ENCODE peak calls at places on chromosomes 12 and 14, in six cellular contexts. U is activated CD4-positive, alpha-beta memory T cell treated with anti-CD3 and anti-CD28 coated beads for 36 hours; J is kidney epithelial cell; G is GM04503; Q is Panc1; I is lower leg skin. M is an unnamed sample.

GRCh38 chr14:55152052-55152753 is 23.2 kb downstream of the LGALS3 start:
- DNase-seq in U (no peak), J (no peak), G (no peak), Q (no peak), I (no peak), M (no peak)

GRCh38 chr14:96052541-96053105 is 13.5 kb downstream of the C14orf132 start:
- DNase-seq in U (no peak), J (no peak), G (no peak), Q (no peak), I (peak; percentile 72), M (no peak)

GRCh38 chr12:57724003-57724935 is 14.3 kb downstream of the AGAP2 start:
- DNase-seq in U (no peak), J (no peak), G (no peak), Q (no peak), I (peak; percentile 79), M (no peak)

GRCh38 chr12:118312578-118312977 is 60.1 kb downstream of the TAOK3 start:
- DNase-seq in U (no peak), J (no peak), G (no peak), Q (no peak), I (no peak), M (no peak)

GRCh38 chr14:60646202-60646886 is 2.9 kb downstream of the SIX1 start:
- DNase-seq in U (no peak), J (no peak), G (no peak), Q (no peak), I (no peak), M (no peak)

GRCh38 chr12:67456281-67456918 is 187.2 kb downstream of the CAND1 start:
- DNase-seq in U (no peak), J (no peak), G (no peak), Q (no peak), I (no peak), M (no peak)

GRCh38 chr12:121806556-121807308 is 2.9 kb downstream of the SETD1B start:
- DNase-seq in U (no peak), J (no peak), G (no peak), Q (no peak), I (no peak), M (peak; percentile 13)

GRCh38 chr12:76025601-76026575 is 5.7 kb downstream of the PHLDA1 start:
- DNase-seq in U (no peak), J (no peak), G (no peak), Q (no peak), I (no peak), M (no peak)

GRCh38 chr12:124469193-124469888 is 98.1 kb downstream of the NCOR2 start:
- DNase-seq in U (peak; percentile 38), J (no peak), G (no peak), Q (no peak), I (no peak), M (no peak)

GRCh38 chr12:27619308-27619707 is 76.9 kb upstream of the REP15 start:
- DNase-seq in U (no peak), J (peak; percentile 51), G (peak; percentile 76), Q (peak; percentile 95), I (no peak), M (peak; percentile 3)

GRCh38 chr12:49825360-49825970 is 2.7 kb downstream of the NCKAP5L start:
- DNase-seq in U (no peak), J (no peak), G (no peak), Q (no peak), I (peak; percentile 88), M (peak; percentile 40)

GRCh38 chr14:62711351-62712023 is 333.8 kb downstream of the KCNH5 start:
- DNase-seq in U (no peak), J (no peak), G (no peak), Q (no peak), I (no peak), M (no peak)

GRCh38 chr12:19139795-19140194 is 10.3 kb downstream of the PLEKHA5 start:
- DNase-seq in U (no peak), J (no peak), G (no peak), Q (no peak), I (no peak), M (no peak)

GRCh38 chr12:8145754-8146415 is 10.9 kb upstream of the ZNF705A start:
- DNase-seq in U (no peak), J (peak; percentile 21), G (peak; percentile 15), Q (no peak), I (no peak), M (no peak)

GRCh38 chr12:88339254-88339949 is 197.3 kb downstream of the TMTC3 start:
- DNase-seq in U (no peak), J (peak; percentile 52), G (peak; percentile 47), Q (no peak), I (no peak), M (no peak)

GRCh38 chr12:25327321-25327720 is 76.6 kb upstream of the KRAS start:
- DNase-seq in U (no peak), J (no peak), G (no peak), Q (no peak), I (no peak), M (no peak)

GRCh38 chr14:93045211-93045674 is 70.5 kb downstream of the ITPK1 start:
- DNase-seq in U (no peak), J (no peak), G (no peak), Q (no peak), I (no peak), M (no peak)

GRCh38 chr12:2375871-2376270 is 323.1 kb downstream of the CACNA1C start:
- DNase-seq in U (no peak), J (no peak), G (no peak), Q (no peak), I (no peak), M (no peak)

GRCh38 chr12:51820721-51821422 is 27.6 kb downstream of the FIGNL2 start:
- DNase-seq in U (peak; percentile 86), J (no peak), G (peak; percentile 12), Q (no peak), I (no peak), M (peak; percentile 54)

GRCh38 chr14:89810101-89810500 is 144.4 kb downstream of the EFCAB11 start:
- DNase-seq in U (no peak), J (no peak), G (no peak), Q (no peak), I (no peak), M (no peak)

GRCh38 chr14:88535149-88535548 is 19.7 kb downstream of the PTPN21 start:
- DNase-seq in U (no peak), J (no peak), G (no peak), Q (no peak), I (no peak), M (peak; percentile 4)

M was measured in AML-193.